ENCODE peak calls at places on chromosomes 11 and 22, in nine cellular contexts. One of them, this sample, is unnamed.
A peak's percentile ranks its signal among the peaks of the same experiment; 100 is the strongest.

GRCh38 chr22:38423512-38424503 is 31.2 kb downstream of the KCNJ4 start:
- DNase-seq in IMR-90: no peak
- DNase-seq in left ventricle myocardium inferior: no peak
- DNase-seq in astrocyte: no peak
- DNase-seq in AG04450: no peak
- DNase-seq in esophagus squamous epithelium: no peak
- DNase-seq in HCT116: no peak
- DNase-seq in H9: peak; percentile 35
- DNase-seq in gastrocnemius medialis: no peak
- DNase-seq in this sample: no peak

GRCh38 chr22:39216143-39216490 is 28.7 kb downstream of the PDGFB start:
- DNase-seq in IMR-90: no peak
- DNase-seq in left ventricle myocardium inferior: no peak
- DNase-seq in astrocyte: no peak
- DNase-seq in AG04450: no peak
- DNase-seq in esophagus squamous epithelium: no peak
- DNase-seq in HCT116: no peak
- DNase-seq in H9: no peak
- DNase-seq in gastrocnemius medialis: no peak
- DNase-seq in this sample: no peak

GRCh38 chr11:59706518-59707285 is 6.9 kb downstream of the OR10V1 start:
- DNase-seq in IMR-90: peak; percentile 88
- DNase-seq in left ventricle myocardium inferior: no peak
- DNase-seq in astrocyte: peak; percentile 88
- DNase-seq in AG04450: peak; percentile 13
- DNase-seq in esophagus squamous epithelium: no peak
- DNase-seq in HCT116: peak; percentile 50
- DNase-seq in H9: no peak
- DNase-seq in gastrocnemius medialis: no peak
- DNase-seq in this sample: no peak

GRCh38 chr11:1202154-1202775 is 20.6 kb upstream of the MUC5B start:
- DNase-seq in IMR-90: no peak
- DNase-seq in left ventricle myocardium inferior: peak; percentile 8
- DNase-seq in astrocyte: no peak
- DNase-seq in AG04450: no peak
- DNase-seq in esophagus squamous epithelium: no peak
- DNase-seq in HCT116: no peak
- DNase-seq in H9: peak; percentile 29
- DNase-seq in gastrocnemius medialis: peak; percentile 10
- DNase-seq in this sample: peak; percentile 17

GRCh38 chr11:121514998-121515671 is 62.4 kb upstream of the SORL1-AS1 start:
- DNase-seq in IMR-90: no peak
- DNase-seq in left ventricle myocardium inferior: no peak
- DNase-seq in astrocyte: no peak
- DNase-seq in AG04450: no peak
- DNase-seq in esophagus squamous epithelium: no peak
- DNase-seq in HCT116: no peak
- DNase-seq in H9: no peak
- DNase-seq in gastrocnemius medialis: no peak
- DNase-seq in this sample: no peak

GRCh38 chr11:83778598-83778997 is 492.4 kb upstream of the CCDC90B start:
- DNase-seq in IMR-90: no peak
- DNase-seq in left ventricle myocardium inferior: no peak
- DNase-seq in astrocyte: no peak
- DNase-seq in AG04450: no peak
- DNase-seq in esophagus squamous epithelium: no peak
- DNase-seq in HCT116: no peak
- DNase-seq in H9: no peak
- DNase-seq in gastrocnemius medialis: no peak
- DNase-seq in this sample: no peak

GRCh38 chr11:20158597-20159257 is 1.5 kb downstream of the DBX1 start:
- DNase-seq in IMR-90: peak; percentile 50
- DNase-seq in left ventricle myocardium inferior: peak; percentile 42
- DNase-seq in astrocyte: peak; percentile 47
- DNase-seq in AG04450: peak; percentile 3
- DNase-seq in esophagus squamous epithelium: no peak
- DNase-seq in HCT116: no peak
- DNase-seq in H9: peak; percentile 84
- DNase-seq in gastrocnemius medialis: no peak
- DNase-seq in this sample: peak; percentile 68

GRCh38 chr22:28174509-28174908 is 255.5 kb upstream of the PITPNB start:
- DNase-seq in IMR-90: no peak
- DNase-seq in left ventricle myocardium inferior: no peak
- DNase-seq in astrocyte: no peak
- DNase-seq in AG04450: no peak
- DNase-seq in esophagus squamous epithelium: no peak
- DNase-seq in HCT116: no peak
- DNase-seq in H9: no peak
- DNase-seq in gastrocnemius medialis: no peak
- DNase-seq in this sample: no peak

GRCh38 chr11:19218801-19219460 is 17.1 kb upstream of the CSRP3 start:
- DNase-seq in IMR-90: no peak
- DNase-seq in left ventricle myocardium inferior: peak; percentile 40
- DNase-seq in astrocyte: no peak
- DNase-seq in AG04450: no peak
- DNase-seq in esophagus squamous epithelium: no peak
- DNase-seq in HCT116: no peak
- DNase-seq in H9: no peak
- DNase-seq in gastrocnemius medialis: peak; percentile 90
- DNase-seq in this sample: no peak

GRCh38 chr11:10808553-10809372 is at the start of gene EIF4G2:
- DNase-seq in IMR-90: peak; percentile 99
- DNase-seq in left ventricle myocardium inferior: peak; percentile 98
- DNase-seq in astrocyte: peak; percentile 95
- DNase-seq in AG04450: peak; percentile 98
- DNase-seq in esophagus squamous epithelium: peak; percentile 94
- DNase-seq in HCT116: peak; percentile 95
- DNase-seq in H9: peak; percentile 99
- DNase-seq in gastrocnemius medialis: peak; percentile 99
- DNase-seq in this sample: peak; percentile 99
- TF ChIP-seq CTCF in IMR-90: no peak
- TF ChIP-seq CTCF in left ventricle myocardium inferior: no peak
- TF ChIP-seq CTCF in astrocyte: no peak
- TF ChIP-seq CTCF in AG04450: no peak
- TF ChIP-seq CTCF in esophagus squamous epithelium: peak; percentile 2
- TF ChIP-seq CTCF in HCT116: no peak
- TF ChIP-seq CTCF in H9: no peak
- TF ChIP-seq CTCF in gastrocnemius medialis: no peak
- TF ChIP-seq CTCF in this sample: no peak

DNA sequence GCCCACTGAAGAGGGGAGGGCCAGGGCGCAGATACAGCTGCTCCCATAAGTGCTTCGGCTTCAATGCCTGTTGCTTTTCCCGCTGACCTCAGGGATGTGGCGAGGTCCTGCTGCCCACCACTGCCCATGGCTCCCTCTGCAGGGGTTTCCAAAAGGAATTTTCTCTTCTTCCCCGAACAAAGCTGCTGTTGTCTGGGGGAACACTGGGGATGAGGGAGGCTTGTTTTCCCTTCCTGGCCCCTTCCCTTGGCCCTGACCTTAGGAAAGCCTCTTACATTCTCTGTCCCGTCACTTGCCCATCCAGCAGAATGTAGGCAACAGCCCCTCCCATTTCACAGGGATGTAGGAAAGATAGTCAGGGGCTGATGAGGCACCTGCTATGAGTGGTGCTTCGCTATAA is 34.8 kb downstream of the CD82 start:
- DNase-seq in IMR-90: no peak
- DNase-seq in left ventricle myocardium inferior: no peak
- DNase-seq in astrocyte: no peak
- DNase-seq in AG04450: no peak
- DNase-seq in esophagus squamous epithelium: no peak
- DNase-seq in HCT116: no peak
- DNase-seq in H9: no peak
- DNase-seq in gastrocnemius medialis: no peak
- DNase-seq in this sample: no peak
- H3K27ac ChIP-seq in IMR-90: no peak overlapping the region
- H3K27ac ChIP-seq in left ventricle myocardium inferior: peak overlapping the region; percentile 77
- H3K27ac ChIP-seq in astrocyte: no peak overlapping the region
- H3K27ac ChIP-seq in AG04450: no peak overlapping the region
- H3K27ac ChIP-seq in esophagus squamous epithelium: no peak overlapping the region
- H3K27ac ChIP-seq in HCT116: no peak overlapping the region
- H3K27ac ChIP-seq in H9: no peak overlapping the region
- H3K27ac ChIP-seq in gastrocnemius medialis: no peak overlapping the region
- H3K27ac ChIP-seq in this sample: no peak overlapping the region

DNA sequence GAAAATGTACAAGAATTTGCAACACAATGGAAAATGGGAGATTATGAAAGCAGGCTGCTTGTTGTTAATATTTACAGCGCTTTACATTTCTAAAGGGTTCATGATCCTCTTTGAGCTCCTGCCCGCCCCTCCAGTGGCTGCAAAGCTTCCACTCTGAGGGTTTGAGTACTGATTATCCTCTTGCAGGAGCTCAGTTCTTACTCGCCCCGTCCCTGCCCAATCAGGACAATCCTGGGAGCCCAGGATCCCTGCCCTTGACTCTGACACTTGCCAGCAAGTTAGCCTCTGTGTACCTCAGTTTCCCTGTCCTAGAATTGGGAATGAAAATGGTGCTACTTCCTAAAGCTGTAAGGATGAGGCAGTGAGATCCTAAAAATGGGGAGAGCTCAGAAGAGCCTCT is 645.2 kb downstream of the TBC1D22A start:
- DNase-seq in IMR-90: no peak
- DNase-seq in left ventricle myocardium inferior: no peak
- DNase-seq in astrocyte: no peak
- DNase-seq in AG04450: no peak
- DNase-seq in esophagus squamous epithelium: no peak
- DNase-seq in HCT116: no peak
- DNase-seq in H9: no peak
- DNase-seq in gastrocnemius medialis: no peak
- DNase-seq in this sample: no peak
- H3K9me3 ChIP-seq in IMR-90: peaks cover 7% of the 10 kb centered on the region
- H3K9me3 ChIP-seq in left ventricle myocardium inferior: no peaks in the 10 kb centered on the region
- H3K9me3 ChIP-seq in astrocyte: no peaks in the 10 kb centered on the region
- H3K9me3 ChIP-seq in AG04450: peaks cover 8% of the 10 kb centered on the region
- H3K9me3 ChIP-seq in esophagus squamous epithelium: no peaks in the 10 kb centered on the region
- H3K9me3 ChIP-seq in HCT116: no peaks in the 10 kb centered on the region
- H3K9me3 ChIP-seq in H9: peaks cover 90% of the 10 kb centered on the region
- H3K9me3 ChIP-seq in gastrocnemius medialis: no peaks in the 10 kb centered on the region
- H3K9me3 ChIP-seq in this sample: no peaks in the 10 kb centered on the region

DNA sequence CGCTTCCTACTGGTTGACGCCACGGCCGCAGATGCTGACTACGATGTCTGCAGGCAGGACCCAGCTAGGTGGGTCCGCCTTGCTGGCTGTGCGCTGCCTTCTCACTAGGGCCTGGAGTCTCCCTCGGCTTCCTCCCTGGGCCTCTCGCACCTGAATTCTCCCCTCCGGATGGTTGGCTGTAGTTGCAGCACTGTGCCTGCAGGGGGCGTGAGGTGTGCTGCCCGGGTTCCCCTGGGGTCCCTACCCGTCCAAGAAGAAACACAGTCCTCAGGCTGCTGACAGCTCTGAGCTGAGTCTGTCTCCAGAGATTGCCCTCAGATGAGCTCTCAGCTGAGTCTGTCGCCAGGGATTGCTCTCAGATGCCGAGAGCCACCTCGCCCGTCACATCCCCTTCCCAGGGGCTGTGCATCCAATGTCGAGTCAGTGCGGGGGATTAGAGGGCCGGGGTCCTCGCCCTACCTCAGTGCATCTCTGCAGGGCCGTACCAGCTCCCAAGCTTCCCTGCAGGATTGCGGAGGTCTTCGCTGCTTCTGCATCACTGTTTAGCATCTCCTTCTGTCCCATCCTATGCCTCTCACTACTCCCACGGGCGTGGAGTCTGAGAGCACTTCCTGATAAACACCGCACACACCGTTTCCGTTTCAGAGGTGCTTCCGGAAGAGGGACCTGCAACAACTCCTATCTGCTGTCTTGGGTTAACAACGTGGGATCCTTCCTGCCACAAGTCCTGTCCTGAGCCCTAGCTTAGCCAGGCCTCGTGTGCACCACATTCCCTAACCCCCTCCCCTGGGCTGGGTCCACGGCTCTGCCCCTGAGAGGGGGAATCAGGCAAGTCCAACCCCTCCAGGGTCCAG is 196.9 kb downstream of the CSNK2A3 start:
- DNase-seq in IMR-90: no peak
- DNase-seq in left ventricle myocardium inferior: no peak
- DNase-seq in astrocyte: no peak
- DNase-seq in AG04450: no peak
- DNase-seq in esophagus squamous epithelium: no peak
- DNase-seq in HCT116: peak; percentile 18
- DNase-seq in H9: peak; percentile 90
- DNase-seq in gastrocnemius medialis: no peak
- DNase-seq in this sample: no peak
- TF ChIP-seq CTCF in IMR-90: peak; percentile 38
- TF ChIP-seq CTCF in left ventricle myocardium inferior: peak; percentile 61
- TF ChIP-seq CTCF in astrocyte: peak; percentile 34
- TF ChIP-seq CTCF in AG04450: peak; percentile 45
- TF ChIP-seq CTCF in esophagus squamous epithelium: no peak
- TF ChIP-seq CTCF in HCT116: peak; percentile 88
- TF ChIP-seq CTCF in H9: peak; percentile 91
- TF ChIP-seq CTCF in gastrocnemius medialis: no peak
- TF ChIP-seq CTCF in this sample: no peak

GRCh38 chr11:111631666-111632039 is 29.4 kb downstream of the SIK2 start:
- DNase-seq in IMR-90: peak; percentile 88
- DNase-seq in left ventricle myocardium inferior: no peak
- DNase-seq in astrocyte: peak; percentile 86
- DNase-seq in AG04450: peak; percentile 53
- DNase-seq in esophagus squamous epithelium: no peak
- DNase-seq in HCT116: no peak
- DNase-seq in H9: no peak
- DNase-seq in gastrocnemius medialis: no peak
- DNase-seq in this sample: no peak

GRCh38 chr11:111633248-111633647 is 31.0 kb downstream of the SIK2 start:
- DNase-seq in IMR-90: no peak
- DNase-seq in left ventricle myocardium inferior: no peak
- DNase-seq in astrocyte: no peak
- DNase-seq in AG04450: no peak
- DNase-seq in esophagus squamous epithelium: no peak
- DNase-seq in HCT116: no peak
- DNase-seq in H9: no peak
- DNase-seq in gastrocnemius medialis: no peak
- DNase-seq in this sample: no peak

GRCh38 chr11:111633756-111634362 is 31.6 kb downstream of the SIK2 start:
- DNase-seq in IMR-90: peak; percentile 35
- DNase-seq in left ventricle myocardium inferior: no peak
- DNase-seq in astrocyte: peak; percentile 55
- DNase-seq in AG04450: no peak
- DNase-seq in esophagus squamous epithelium: no peak
- DNase-seq in HCT116: no peak
- DNase-seq in H9: no peak
- DNase-seq in gastrocnemius medialis: no peak
- DNase-seq in this sample: no peak

GRCh38 chr11:111631034-111631665 is 28.9 kb downstream of the SIK2 start:
- DNase-seq in IMR-90: peak; percentile 32
- DNase-seq in left ventricle myocardium inferior: no peak
- DNase-seq in astrocyte: no peak
- DNase-seq in AG04450: no peak
- DNase-seq in esophagus squamous epithelium: no peak
- DNase-seq in HCT116: no peak
- DNase-seq in H9: no peak
- DNase-seq in gastrocnemius medialis: no peak
- DNase-seq in this sample: no peak

GRCh38 chr11:111632798-111633197 is 30.5 kb downstream of the SIK2 start:
- DNase-seq in IMR-90: no peak
- DNase-seq in left ventricle myocardium inferior: no peak
- DNase-seq in astrocyte: no peak
- DNase-seq in AG04450: no peak
- DNase-seq in esophagus squamous epithelium: no peak
- DNase-seq in HCT116: no peak
- DNase-seq in H9: no peak
- DNase-seq in gastrocnemius medialis: no peak
- DNase-seq in this sample: no peak
- H3K27ac ChIP-seq in IMR-90: no peak overlapping the region
- H3K27ac ChIP-seq in left ventricle myocardium inferior: peak overlapping the region; percentile 54
- H3K27ac ChIP-seq in astrocyte: no peak overlapping the region
- H3K27ac ChIP-seq in AG04450: no peak overlapping the region
- H3K27ac ChIP-seq in esophagus squamous epithelium: no peak overlapping the region
- H3K27ac ChIP-seq in HCT116: no peak overlapping the region
- H3K27ac ChIP-seq in H9: no peak overlapping the region
- H3K27ac ChIP-seq in gastrocnemius medialis: peak overlapping the region; percentile 59
- H3K27ac ChIP-seq in this sample: peak overlapping the region; percentile 64